ENCODE peak calls at places on chromosomes 1 and 21, in six cellular contexts. J is A549, S is GM23338, Q is mesendoderm, X is HepG2, I is fibroblast of lung. D is an unnamed sample.

GRCh38 chr1:212692774-212693644 is 6.6 kb downstream of the BATF3 start:
- DNase-seq in J (no peak), Q (peak), X (no peak), I (peak), S (peak), D (no peak)

GRCh38 chr1:18965206-18966173 is 9.0 kb upstream of the IFFO2 start:
- DNase-seq in Q (peak), J (peak), X (no peak), I (no peak), S (peak), D (peak)

GRCh38 chr1:95179205-95180001 is 54.6 kb upstream of the RWDD3 start:
- DNase-seq in Q (no peak), I (no peak), X (no peak), S (no peak), J (no peak), D (no peak)

GRCh38 chr1:16446116-16446515 is 5.6 kb downstream of the NECAP2 start:
- DNase-seq in X (no peak), S (no peak), I (no peak), Q (no peak), J (no peak), D (no peak)

GRCh38 chr1:234004575-234004974 is 100.1 kb downstream of the SLC35F3 start:
- DNase-seq in I (no peak), X (no peak), S (no peak), J (no peak), Q (no peak), D (no peak)

GRCh38 chr21:35254752-35255138 is 205.6 kb upstream of the RUNX1 start:
- DNase-seq in X (no peak), S (no peak), I (no peak), Q (no peak), J (no peak), D (no peak)

GRCh38 chr1:77876884-77877283 is 11.5 kb upstream of the NEXN start:
- DNase-seq in I (peak), Q (no peak), S (no peak), X (no peak), J (no peak), D (no peak)

GRCh38 chr1:40315795-40316594 is 1.1 kb downstream of the COL9A2 start:
- DNase-seq in J (no peak), Q (peak), S (peak), X (no peak), I (no peak), D (peak)

GRCh38 chr1:161168906-161169305 is 2.7 kb downstream of the PPOX start:
- DNase-seq in X (no peak), I (no peak), S (no peak), J (no peak), Q (no peak), D (no peak)

GRCh38 chr1:159005676-159006075 is 4.0 kb upstream of the IFI16 start:
- DNase-seq in J (no peak), S (peak), I (no peak), X (no peak), Q (peak), D (peak)

GRCh38 chr21:21624674-21625073 is 626.5 kb downstream of the NCAM2 start:
- DNase-seq in Q (no peak), J (no peak), X (no peak), S (no peak), I (peak), D (no peak)

GRCh38 chr1:48697066-48697707 is 79.5 kb downstream of the BEND5 start:
- DNase-seq in J (peak), I (peak), S (peak), X (peak), Q (peak), D (peak)

GRCh38 chr1:97553975-97554374 is 366.9 kb downstream of the DPYD start:
- DNase-seq in I (no peak), S (no peak), J (no peak), Q (no peak), X (no peak), D (no peak)

GRCh38 chr1:230797376-230798186 is 50.4 kb downstream of the CAPN9 start:
- DNase-seq in Q (peak), X (peak), I (peak), J (peak), S (peak), D (peak)

GRCh38 chr1:171780583-171781166 is 785 bp upstream of the METTL13 start:
- DNase-seq in X (no peak), Q (no peak), J (no peak), I (no peak), S (no peak), D (no peak)

GRCh38 chr1:89629146-89629545 is 3.8 kb upstream of the LRRC8C start:
- DNase-seq in X (no peak), S (no peak), J (no peak), I (no peak), Q (no peak), D (no peak)

GRCh38 chr1:204746838-204747442 is 61.4 kb upstream of the LRRN2 start:
- DNase-seq in Q (peak), J (peak), S (peak), I (peak), X (peak), D (peak)

GRCh38 chr1:225816643-225817538 is 7.0 kb downstream of the EPHX1 start:
- DNase-seq in I (peak), X (no peak), Q (no peak), S (peak), J (no peak), D (no peak)
- H3K4me2 ChIP-seq in I (peak), X (no peak), Q (no peak), S (peak), J (peak), D (no peak)

GRCh38 chr1:58816747-58817221 is 32.9 kb upstream of the JUN start:
- DNase-seq in X (no peak), J (no peak), Q (no peak), I (peak), S (no peak), D (no peak)

GRCh38 chr1:58815069-58815679 is 31.3 kb upstream of the JUN start:
- DNase-seq in I (peak), S (peak), J (peak), X (peak), Q (peak), D (peak)

GRCh38 chr1:58816072-58816746 is 32.4 kb upstream of the JUN start:
- DNase-seq in J (peak), Q (peak), S (peak), I (peak), X (peak), D (peak)

GRCh38 chr1:58814251-58815068 is 30.6 kb upstream of the JUN start:
- DNase-seq in J (no peak), S (peak), X (no peak), I (peak), Q (peak), D (peak)

DNA sequence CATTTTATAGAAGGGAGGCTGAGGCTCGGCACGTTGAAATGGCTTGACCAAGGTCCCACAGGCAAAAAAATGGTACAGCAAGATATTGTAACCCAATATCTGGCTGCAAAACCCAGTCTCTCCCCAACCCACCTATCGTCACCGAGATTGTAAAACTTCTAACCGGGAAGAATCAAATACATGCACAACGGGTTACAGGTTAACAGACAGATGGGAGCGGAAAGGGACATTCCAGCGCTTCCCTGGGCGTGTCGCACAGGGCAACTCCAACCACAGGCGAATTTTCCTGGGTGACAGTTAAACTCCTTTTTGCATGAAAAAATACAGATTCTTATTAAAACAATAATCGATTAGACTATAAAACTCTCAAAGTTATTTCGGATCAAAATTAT is 31.8 kb upstream of the JUN start:
- DNase-seq in I (no peak), S (peak), X (peak), Q (peak), J (peak), D (peak)
- H3K4me2 ChIP-seq in I (peak), S (peak), X (peak), Q (peak), J (peak), D (peak)

DNA sequence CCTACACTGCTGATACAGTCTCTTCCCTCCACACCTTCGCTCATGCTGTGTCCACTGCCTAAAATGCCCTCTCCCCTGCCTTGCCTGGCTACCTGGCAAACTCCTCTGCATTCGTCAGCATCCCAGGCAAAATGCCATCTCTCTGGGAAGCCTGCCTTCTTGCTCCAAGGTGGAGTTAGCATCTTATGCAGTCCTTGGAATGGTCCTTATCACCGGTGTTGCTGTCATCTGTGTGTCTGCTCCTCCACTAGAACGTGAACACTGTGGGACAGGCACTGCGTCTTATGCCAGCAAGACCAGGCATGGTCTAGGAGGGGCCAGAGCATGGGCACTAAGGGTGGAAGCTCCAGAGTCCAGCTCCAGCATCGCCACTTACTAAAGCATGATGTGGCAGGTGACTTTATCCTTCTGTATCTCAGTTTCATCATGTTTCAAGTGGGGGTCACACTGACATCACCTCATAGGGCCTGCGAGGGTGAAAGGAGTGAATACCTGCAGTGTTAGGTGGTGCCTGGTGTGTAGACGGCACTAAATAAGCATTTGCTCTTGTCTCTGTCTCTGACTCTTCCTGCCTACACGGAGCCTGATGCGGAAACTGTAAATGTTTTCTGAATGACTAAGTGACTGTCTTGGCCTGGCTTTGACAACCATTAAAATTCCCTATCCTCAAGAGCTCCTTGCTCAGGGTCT is 211.7 kb downstream of the MATN1 start:
- DNase-seq in I (no peak), Q (peak), J (peak), X (no peak), S (no peak), D (peak)
- H3K4me2 ChIP-seq in I (no peak), Q (no peak), J (peak), X (no peak), S (no peak), D (no peak)

DNA sequence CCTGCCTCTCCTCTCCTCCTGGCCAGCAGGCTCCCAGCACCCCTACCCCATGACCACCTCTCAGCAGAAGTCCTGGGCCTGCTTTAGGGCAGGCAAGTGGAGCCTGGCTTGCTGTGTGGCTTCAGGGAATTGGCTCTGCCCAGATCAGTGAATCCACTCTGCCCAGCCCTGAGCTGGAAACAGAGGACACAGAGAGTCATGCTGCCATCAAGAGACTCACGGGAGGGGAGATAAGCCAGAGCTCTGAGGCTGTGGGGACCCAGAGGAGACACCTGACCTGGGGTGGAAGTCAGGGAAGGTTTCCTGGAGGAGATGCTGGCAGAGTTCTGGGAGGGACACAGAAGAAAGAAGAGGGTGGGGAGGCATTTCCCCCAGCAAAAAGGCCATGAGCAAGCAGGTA is 54.2 kb downstream of the GLIS1 start:
- DNase-seq in I (no peak), X (no peak), J (no peak), S (no peak), Q (no peak), D (no peak)
- H3K4me2 ChIP-seq in I (peak), X (peak), J (no peak), S (no peak), Q (no peak), D (no peak)

DNA sequence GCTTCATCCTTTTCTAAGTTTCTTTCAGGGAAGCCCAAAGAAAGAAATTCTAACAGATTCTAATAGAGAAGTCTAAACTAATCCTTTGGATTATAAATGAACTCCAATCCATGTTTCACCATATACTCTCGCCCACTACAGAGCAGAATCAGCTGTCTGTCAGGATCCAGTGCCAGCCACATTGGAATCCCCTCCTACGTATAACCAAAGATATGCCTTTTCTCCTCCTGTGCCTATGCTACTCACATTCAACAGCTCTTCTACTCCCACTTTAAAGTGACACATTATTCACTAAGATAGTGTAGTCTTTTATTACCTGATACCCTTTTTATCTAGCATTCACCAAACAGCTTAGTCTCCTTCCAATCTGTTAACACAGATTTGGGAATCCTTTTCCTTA is 3.1 kb downstream of the ETV3 start:
- DNase-seq in J (no peak), X (no peak), S (no peak), Q (no peak), I (no peak), D (no peak)
- H3K4me2 ChIP-seq in J (no peak), X (no peak), S (no peak), Q (no peak), I (no peak), D (no peak)

DNA sequence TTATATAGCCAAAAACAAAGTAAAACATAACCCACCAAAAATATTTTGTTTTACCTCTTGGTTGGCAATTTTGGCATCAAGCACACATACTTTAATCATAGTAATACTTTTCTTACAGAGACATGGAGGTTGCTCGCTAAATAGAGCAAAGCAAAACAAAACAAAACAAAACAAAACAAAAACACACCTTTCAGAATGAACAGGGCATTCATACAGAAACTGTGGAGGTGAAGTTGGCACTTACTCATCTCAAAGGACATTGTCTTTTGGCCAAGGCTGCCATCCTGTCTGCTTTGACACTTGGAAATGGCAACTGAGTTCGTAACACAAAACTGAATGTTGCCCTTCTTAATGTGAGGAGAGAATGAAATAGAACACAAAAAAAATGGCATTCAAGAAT is 773.1 kb downstream of the USP25 start:
- DNase-seq in S (no peak), J (no peak), X (no peak), Q (no peak), I (no peak), D (no peak)
- H3K4me2 ChIP-seq in S (no peak), J (no peak), X (no peak), Q (no peak), I (no peak), D (no peak)

GRCh38 chr1:41396084-41396483 is 34.9 kb downstream of the FOXO6 start:
- DNase-seq in I (no peak), J (no peak), X (no peak), Q (no peak), S (no peak), D (no peak)
- H3K4me2 ChIP-seq in I (no peak), J (no peak), X (no peak), Q (no peak), S (no peak), D (no peak)

DNA sequence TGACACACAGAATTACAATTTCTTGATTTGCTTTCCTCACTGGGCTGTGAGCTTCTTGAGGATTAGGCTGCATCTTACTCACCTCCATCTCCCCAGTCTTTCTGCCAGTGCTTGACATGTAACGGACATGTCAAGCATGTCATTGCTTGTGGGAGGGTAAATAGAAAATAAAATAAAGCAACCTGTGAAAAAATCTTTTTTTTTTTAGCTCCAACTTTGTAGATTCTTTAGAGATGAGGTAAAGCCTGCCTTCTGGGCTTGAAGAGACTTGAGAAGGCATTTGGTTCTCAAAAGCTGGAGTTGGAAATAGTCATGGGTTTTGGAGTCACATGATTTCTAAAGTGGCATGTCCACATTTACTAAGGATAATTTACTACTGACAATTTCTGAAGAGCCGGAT is 158.1 kb downstream of the PLXNA2 start:
- DNase-seq in X (no peak), J (no peak), I (peak), S (no peak), Q (no peak), D (no peak)
- H3K4me2 ChIP-seq in X (no peak), J (no peak), I (peak), S (no peak), Q (no peak), D (no peak)

GRCh38 chr1:226870026-226870322 is 442 bp upstream of the PSEN2 start:
- DNase-seq in Q (peak), J (no peak), S (no peak), X (no peak), I (peak), D (no peak)

GRCh38 chr1:226865590-226865989 is 4.8 kb upstream of the PSEN2 start:
- DNase-seq in X (no peak), S (no peak), Q (no peak), J (no peak), I (no peak), D (no peak)

GRCh38 chr1:226870323-226871046 is at the start of gene PSEN2:
- DNase-seq in X (peak), Q (peak), I (peak), S (peak), J (peak), D (peak)

GRCh38 chr1:226868726-226869125 is 1.7 kb upstream of the PSEN2 start:
- DNase-seq in S (no peak), Q (no peak), I (no peak), J (no peak), X (no peak), D (no peak)

DNA sequence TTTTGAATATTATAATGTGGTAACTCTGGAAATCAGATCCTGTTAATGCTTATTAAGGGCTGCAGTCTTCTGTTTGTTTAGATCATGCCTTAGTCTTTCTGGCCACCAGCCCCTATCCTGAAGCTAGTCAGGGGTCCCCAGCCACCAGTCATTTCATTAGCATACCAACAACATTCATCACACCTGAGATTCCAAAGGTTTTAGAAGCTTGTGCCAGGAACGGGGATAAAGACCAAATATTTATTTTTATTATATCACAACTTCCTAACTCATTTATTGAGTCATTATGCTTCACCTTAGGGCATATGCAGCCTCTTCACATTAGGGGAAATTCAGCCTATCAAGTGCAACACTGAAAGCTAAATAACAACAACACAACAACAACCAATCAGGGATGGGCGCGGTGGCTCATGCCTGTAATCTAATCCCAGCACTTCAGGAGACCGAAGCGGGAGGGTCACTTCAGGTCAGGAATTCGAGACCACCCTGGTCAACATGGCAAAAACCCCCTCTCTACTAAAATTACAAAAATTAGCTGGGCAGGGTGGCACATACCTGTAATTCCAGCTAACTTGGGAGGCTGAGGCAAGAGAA is 2.9 kb upstream of the PSEN2 start:
- DNase-seq in J (no peak), I (no peak), S (peak), X (no peak), Q (peak), D (peak)
- H3K4me2 ChIP-seq in J (no peak), I (no peak), S (peak), X (no peak), Q (no peak), D (no peak)